ENCODE peak calls at places on chromosomes 3 and 15, in five cellular contexts. O, B, F, P and D are unnamed samples.

GRCh38 chr3:108022316-108023150 is 68.3 kb downstream of the CD47 start:
- DNase-seq in O (no peak), B (no peak), F (no peak), P (no peak), D (no peak)

GRCh38 chr3:141561426-141562034 is 74.7 kb downstream of the RASA2 start:
- DNase-seq in O (peak; percentile 48), B (peak; percentile 57), F (peak; percentile 9), P (peak; percentile 70), D (peak; percentile 64)

GRCh38 chr3:123543950-123544349 is 40.9 kb downstream of the HACD2 start:
- DNase-seq in O (no peak), B (no peak), F (no peak), P (no peak), D (no peak)

GRCh38 chr3:115074502-115074901 is 72.6 kb downstream of the ZBTB20 start:
- DNase-seq in O (no peak), B (no peak), F (no peak), P (no peak), D (no peak)

GRCh38 chr3:99867594-99868437 is 50.2 kb downstream of the CMSS1 start:
- DNase-seq in O (no peak), B (no peak), F (no peak), P (no peak), D (no peak)

GRCh38 chr3:129702934-129703712 is 96.6 kb upstream of the PLXND1 start:
- DNase-seq in O (no peak), B (no peak), F (no peak), P (no peak), D (no peak)

GRCh38 chr15:65790692-65791334 is 1.3 kb downstream of the DENND4A start:
- DNase-seq in O (no peak), B (peak; percentile 30), F (no peak), P (peak; percentile 10), D (peak; percentile 34)

GRCh38 chr3:49238274-49239127 is 38.5 kb downstream of the C3orf62 start:
- DNase-seq in O (peak; percentile 97), B (no peak), F (no peak), P (peak; percentile 23), D (peak; percentile 73)

GRCh38 chr15:40454904-40455391 is 14.2 kb downstream of the BAHD1 start:
- DNase-seq in O (no peak), B (no peak), F (no peak), P (peak; percentile 67), D (peak; percentile 78)

GRCh38 chr15:65337436-65338070 is 33.1 kb downstream of the RNU5B-1 start:
- DNase-seq in O (no peak), B (no peak), F (peak; percentile 39), P (no peak), D (no peak)

GRCh38 chr15:55916666-55917409 is 76.6 kb downstream of the NEDD4 start:
- DNase-seq in O (no peak), B (no peak), F (no peak), P (peak; percentile 43), D (peak; percentile 74)

GRCh38 chr3:127084401-127084990 is 101.6 kb downstream of the PLXNA1 start:
- DNase-seq in O (no peak), B (no peak), F (no peak), P (no peak), D (no peak)

GRCh38 chr3:50210510-50211367 is 5.7 kb downstream of the SLC38A3 start:
- DNase-seq in O (no peak), B (no peak), F (peak; percentile 35), P (no peak), D (no peak)

GRCh38 chr3:97967966-97968365 is 4.3 kb downstream of the RIOX2 start:
- DNase-seq in O (no peak), B (no peak), F (peak; percentile 45), P (no peak), D (no peak)

GRCh38 chr3:85572426-85572825 is 613.6 kb downstream of the CADM2 start:
- DNase-seq in O (no peak), B (no peak), F (no peak), P (no peak), D (peak; percentile 30)

GRCh38 chr3:8494332-8494731 is 7.3 kb upstream of the LMCD1 start:
- DNase-seq in O (no peak), B (no peak), F (no peak), P (no peak), D (no peak)

GRCh38 chr3:159866201-159866746 is 122.4 kb upstream of the IL12A start:
- DNase-seq in O (no peak), B (no peak), F (no peak), P (no peak), D (no peak)

GRCh38 chr3:64410226-64410625 is 185.0 kb upstream of the PRICKLE2 start:
- DNase-seq in O (no peak), B (no peak), F (no peak), P (no peak), D (no peak)

GRCh38 chr3:169264711-169265110 is 398.8 kb downstream of the MECOM start:
- DNase-seq in O (no peak), B (no peak), F (no peak), P (peak; percentile 50), D (peak; percentile 72)

GRCh38 chr3:46943237-46944187 is 33.0 kb downstream of the CCDC12 start:
- DNase-seq in O (no peak), B (no peak), F (no peak), P (peak; percentile 83), D (no peak)

GRCh38 chr15:83164409-83165404 is 42.9 kb downstream of the HDGFL3 start:
- DNase-seq in O (no peak), B (no peak), F (no peak), P (peak; percentile 30), D (no peak)

GRCh38 chr15:36845270-36845669 is 255.1 kb downstream of the MEIS2 start:
- DNase-seq in O (no peak), B (no peak), F (no peak), P (no peak), D (no peak)

GRCh38 chr3:152127058-152127457 is 141.7 kb upstream of the MBNL1 start:
- DNase-seq in O (no peak), B (no peak), F (no peak), P (no peak), D (no peak)

GRCh38 chr3:10392906-10393461 is 72.1 kb upstream of the SEC13 start:
- DNase-seq in O (no peak), B (no peak), F (no peak), P (no peak), D (no peak)

GRCh38 chr3:152960684-152961083 is 125.8 kb downstream of the P2RY1 start:
- DNase-seq in O (no peak), B (no peak), F (no peak), P (peak; percentile 67), D (peak; percentile 56)

GRCh38 chr3:171011536-171012336 is 14.8 kb downstream of the SLC2A2 start:
- DNase-seq in O (no peak), B (no peak), F (no peak), P (no peak), D (no peak)

GRCh38 chr3:14267976-14268375 is 89.4 kb downstream of the LSM3 start:
- DNase-seq in O (no peak), B (no peak), F (no peak), P (peak; percentile 53), D (peak; percentile 24)

GRCh38 chr15:30030350-30030749 is 52.4 kb upstream of the GOLGA8J start:
- DNase-seq in O (no peak), B (no peak), F (no peak), P (peak; percentile 72), D (peak; percentile 18)
- TF ChIP-seq CTCF in O (no peak), B (peak; percentile 17), F (no peak), P (peak; percentile 88), D (peak; percentile 18)

DNA sequence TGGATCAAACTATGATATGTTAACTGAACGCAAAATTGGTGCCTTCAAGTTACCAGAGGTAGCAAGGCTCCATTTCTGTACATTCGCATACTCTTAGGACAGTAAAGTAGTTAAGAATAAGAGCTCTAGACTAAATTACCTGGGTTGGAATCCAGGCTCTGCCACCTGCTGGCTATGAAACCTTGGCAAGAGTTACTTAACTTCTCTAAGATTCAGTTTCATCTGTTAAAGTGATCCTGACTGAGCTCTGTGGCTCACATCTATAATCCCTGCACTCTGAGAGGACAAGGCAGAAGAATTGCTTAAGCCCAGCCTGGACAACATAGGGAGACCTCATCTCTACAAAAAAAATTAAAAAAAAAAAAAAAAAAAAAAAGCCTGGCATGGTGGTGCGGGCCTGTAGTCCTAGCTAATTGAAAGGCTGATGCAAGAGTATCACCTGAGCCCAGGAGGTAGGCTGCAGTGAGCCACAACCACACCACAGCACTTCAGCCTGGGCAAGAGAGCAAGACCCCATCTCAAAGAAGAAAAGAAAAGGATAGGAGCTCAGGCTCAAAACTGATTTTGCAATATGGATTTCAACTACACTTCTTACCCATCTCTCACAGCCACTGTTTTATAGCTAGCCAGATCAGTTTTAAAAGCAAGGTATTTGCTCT is 21.3 kb downstream of the GSK3B start:
- DNase-seq in O (no peak), B (peak; percentile 39), F (peak; percentile 16), P (peak; percentile 46), D (peak; percentile 19)
- TF ChIP-seq CTCF in O (no peak), B (peak; percentile 35), F (peak; percentile 28), P (peak; percentile 61), D (no peak)

GRCh38 chr15:61034793-61035710 is 194.1 kb downstream of the RORA start:
- DNase-seq in O (no peak), B (no peak), F (no peak), P (no peak), D (no peak)
- TF ChIP-seq CTCF in O (no peak), B (no peak), F (no peak), P (no peak), D (no peak)

GRCh38 chr15:77626002-77626401 is 6.7 kb downstream of the LINGO1 start:
- DNase-seq in O (no peak), B (no peak), F (no peak), P (no peak), D (no peak)

GRCh38 chr15:77623008-77623877 is 9.5 kb downstream of the LINGO1 start:
- DNase-seq in O (no peak), B (no peak), F (no peak), P (no peak), D (no peak)

GRCh38 chr15:77623878-77624524 is 8.7 kb downstream of the LINGO1 start:
- DNase-seq in O (no peak), B (no peak), F (no peak), P (no peak), D (no peak)

GRCh38 chr15:77625376-77625775 is 7.3 kb downstream of the LINGO1 start:
- DNase-seq in O (no peak), B (no peak), F (no peak), P (no peak), D (no peak)

GRCh38 chr15:77624868-77625267 is 7.8 kb downstream of the LINGO1 start:
- DNase-seq in O (no peak), B (no peak), F (no peak), P (no peak), D (no peak)
- TF ChIP-seq CTCF in O (no peak), B (no peak), F (no peak), P (no peak), D (no peak)

GRCh38 chr3:45688194-45688881 is 858 bp upstream of the SACM1L start:
- DNase-seq in O (peak; percentile 63), B (peak; percentile 59), F (peak; percentile 70), P (peak; percentile 52), D (peak; percentile 44)
- TF ChIP-seq CTCF in O (no peak), B (no peak), F (no peak), P (no peak), D (no peak)